ENCODE peak calls at places on chromosomes 6 and 20, in four cellular contexts. X is HepG2, F is IMR-90, K is neural progenitor cell. Y is an unnamed sample.
A peak's percentile ranks its signal among the peaks of the same experiment; 100 is the strongest.

GRCh38 chr20:24894967-24895366 is 54.1 kb upstream of the CST7 start:
- DNase-seq in X (no peak), F (no peak), K (no peak), Y (no peak)

GRCh38 chr6:72500669-72501068 is 121.2 kb upstream of the KCNQ5 start:
- DNase-seq in X (no peak), F (no peak), K (no peak), Y (no peak)

GRCh38 chr6:75450903-75451302 is 42.7 kb downstream of the FILIP1 start:
- DNase-seq in X (no peak), F (no peak), K (no peak), Y (no peak)

GRCh38 chr6:141682391-141682790 is 450.3 kb upstream of the GJE1 start:
- DNase-seq in X (no peak), F (no peak), K (peak; percentile 3), Y (peak; percentile 6)

GRCh38 chr20:37630161-37630560 is 63.7 kb upstream of the CTNNBL1 start:
- DNase-seq in X (no peak), F (no peak), K (no peak), Y (no peak)

GRCh38 chr6:2993755-2994317 is 5.9 kb upstream of the NQO2 start:
- DNase-seq in X (peak; percentile 93), F (no peak), K (no peak), Y (no peak)

GRCh38 chr20:19973920-19974620 is 43.1 kb upstream of the NAA20 start:
- DNase-seq in X (no peak), F (peak; percentile 81), K (no peak), Y (peak; percentile 79)

GRCh38 chr6:40352006-40352405 is 235.2 kb downstream of the LRFN2 start:
- DNase-seq in X (no peak), F (no peak), K (no peak), Y (no peak)

GRCh38 chr6:33905081-33905609 is 101.3 kb upstream of the MLN start:
- DNase-seq in X (no peak), F (no peak), K (no peak), Y (peak; percentile 14)

GRCh38 chr6:9138856-9139426 is 703.6 kb upstream of the SLC35B3 start:
- DNase-seq in X (no peak), F (peak; percentile 28), K (no peak), Y (no peak)

GRCh38 chr6:98576811-98577210 is 257.6 kb upstream of the POU3F2 start:
- DNase-seq in X (no peak), F (no peak), K (no peak), Y (no peak)

GRCh38 chr20:53413188-53413631 is 180.4 kb downstream of the ZNF217 start:
- DNase-seq in X (peak; percentile 83), F (no peak), K (peak; percentile 67), Y (no peak)

GRCh38 chr6:10272591-10272990 is 142.3 kb downstream of the TFAP2A start:
- DNase-seq in X (no peak), F (no peak), K (no peak), Y (no peak)

GRCh38 chr6:20211941-20212391 is 303 bp downstream of the MBOAT1 start:
- DNase-seq in X (no peak), F (no peak), K (peak; percentile 56), Y (no peak)

GRCh38 chr6:7073810-7074525 is 33.8 kb upstream of the RREB1 start:
- DNase-seq in X (no peak), F (no peak), K (no peak), Y (no peak)

GRCh38 chr20:53032021-53033001 is 60.2 kb downstream of the TSHZ2 start:
- DNase-seq in X (no peak), F (peak; percentile 25), K (no peak), Y (peak; percentile 87)

GRCh38 chr20:56986476-56986875 is 280.0 kb downstream of the BMP7 start:
- DNase-seq in X (no peak), F (no peak), K (no peak), Y (no peak)

GRCh38 chr20:62356948-62357667 is 10.0 kb downstream of the LAMA5 start:
- DNase-seq in X (no peak), F (peak; percentile 66), K (no peak), Y (peak; percentile 58)

GRCh38 chr6:34342247-34342646 is 50.2 kb downstream of the NUDT3 start:
- DNase-seq in X (no peak), F (no peak), K (no peak), Y (no peak)

GRCh38 chr20:37797669-37798175 is 103.9 kb downstream of the CTNNBL1 start:
- DNase-seq in X (no peak), F (no peak), K (no peak), Y (no peak)

GRCh38 chr6:137781639-137782038 is 85.4 kb upstream of the TNFAIP3 start:
- DNase-seq in X (no peak), F (no peak), K (no peak), Y (no peak)

GRCh38 chr6:137779982-137780381 is 87.1 kb upstream of the TNFAIP3 start:
- DNase-seq in X (no peak), F (no peak), K (no peak), Y (no peak)

GRCh38 chr6:137777299-137778075 is 89.6 kb upstream of the TNFAIP3 start:
- DNase-seq in X (no peak), F (no peak), K (no peak), Y (no peak)

GRCh38 chr6:137782166-137783039 is 84.7 kb upstream of the TNFAIP3 start:
- DNase-seq in X (peak; percentile 56), F (no peak), K (no peak), Y (no peak)

GRCh38 chr6:137780447-137781034 is 86.5 kb upstream of the TNFAIP3 start:
- DNase-seq in X (no peak), F (peak; percentile 63), K (no peak), Y (no peak)
- H2AFZ ChIP-seq in X (peak overlapping the region; percentile 23), F (peak overlapping the region; percentile 18), K (peak overlapping the region; percentile 12), Y (no peak overlapping the region)

GRCh38 chr6:142940487-142940886 is 4.5 kb downstream of the HIVEP2 start:
- DNase-seq in X (no peak), F (peak; percentile 73), K (no peak), Y (no peak)
- H3K4me1 ChIP-seq in X (peaks cover 28% of the 10 kb centered on the region), F (peaks cover 8% of the 10 kb centered on the region), K (no peaks in the 10 kb centered on the region), Y (peaks cover 12% of the 10 kb centered on the region)

DNA sequence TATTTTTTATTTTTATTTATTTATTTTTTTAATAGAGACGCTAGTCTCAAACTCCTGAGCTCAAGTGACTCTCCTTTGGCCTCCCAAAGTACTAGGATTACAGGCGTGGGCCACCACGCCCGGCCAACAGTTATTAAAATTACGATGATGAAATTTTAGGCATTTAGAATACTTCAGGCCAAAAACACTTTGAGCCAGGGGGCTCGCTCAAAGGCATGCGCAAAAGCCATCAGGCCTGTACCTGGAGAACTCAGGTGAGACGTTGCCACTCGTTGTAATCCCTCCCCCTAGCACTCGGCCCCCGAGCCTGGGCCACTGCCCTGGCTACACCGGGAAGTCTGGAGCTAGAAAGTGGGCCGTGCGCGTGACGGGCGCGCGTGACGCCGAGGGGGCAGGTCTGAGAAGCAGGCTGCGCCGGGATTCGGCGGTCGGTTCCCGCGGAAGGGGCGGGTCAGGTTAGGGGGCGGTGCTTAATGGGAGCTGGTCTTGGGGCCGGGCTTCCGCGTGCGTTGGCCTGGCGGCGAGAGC is 337 bp upstream of the CBFA2T2 start:
- DNase-seq in X (peak; percentile 97), F (peak; percentile 95), K (no peak), Y (peak; percentile 96)
- H2AFZ ChIP-seq in X (peak overlapping the region; percentile 51), F (peak overlapping the region; percentile 89), K (peak overlapping the region; percentile 74), Y (peak overlapping the region; percentile 88)

GRCh38 chr20:50571466-50571865 is 61.3 kb downstream of the PTPN1 start:
- DNase-seq in X (no peak), F (no peak), K (no peak), Y (no peak)
- H3K4me1 ChIP-seq in X (peaks cover 8% of the 10 kb centered on the region), F (peaks cover 15% of the 10 kb centered on the region), K (no peaks in the 10 kb centered on the region), Y (no peaks in the 10 kb centered on the region)

GRCh38 chr6:43901330-43902230 is 131.6 kb downstream of the VEGFA start:
- DNase-seq in X (no peak), F (no peak), K (no peak), Y (no peak)
- H2AFZ ChIP-seq in X (peak overlapping the region; percentile 50), F (no peak overlapping the region), K (no peak overlapping the region), Y (no peak overlapping the region)

DNA sequence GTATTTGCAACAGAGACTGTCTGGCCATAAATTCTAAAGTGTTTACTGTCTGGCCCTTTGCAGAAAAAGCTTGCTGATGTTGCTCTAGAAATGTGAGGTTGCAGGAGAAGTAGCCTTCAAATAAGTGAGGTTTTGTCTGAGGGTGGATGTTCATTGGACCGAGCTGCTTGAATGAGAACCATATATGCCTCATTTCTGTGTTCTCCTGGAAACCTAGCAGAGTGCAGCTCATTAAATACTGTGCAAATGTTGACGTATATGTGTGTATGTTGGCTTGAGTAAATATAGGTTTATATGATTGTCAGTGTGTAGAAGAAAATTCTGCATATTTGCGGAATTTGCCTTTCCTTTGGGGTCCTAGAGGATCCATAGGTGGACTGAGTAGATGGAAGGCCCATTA is 39.0 kb downstream of the CHMP4B start:
- DNase-seq in X (no peak), F (no peak), K (no peak), Y (no peak)
- H3K4me1 ChIP-seq in X (peaks cover 14% of the 10 kb centered on the region), F (peaks cover 5% of the 10 kb centered on the region), K (peaks cover 3% of the 10 kb centered on the region), Y (no peaks in the 10 kb centered on the region)

DNA sequence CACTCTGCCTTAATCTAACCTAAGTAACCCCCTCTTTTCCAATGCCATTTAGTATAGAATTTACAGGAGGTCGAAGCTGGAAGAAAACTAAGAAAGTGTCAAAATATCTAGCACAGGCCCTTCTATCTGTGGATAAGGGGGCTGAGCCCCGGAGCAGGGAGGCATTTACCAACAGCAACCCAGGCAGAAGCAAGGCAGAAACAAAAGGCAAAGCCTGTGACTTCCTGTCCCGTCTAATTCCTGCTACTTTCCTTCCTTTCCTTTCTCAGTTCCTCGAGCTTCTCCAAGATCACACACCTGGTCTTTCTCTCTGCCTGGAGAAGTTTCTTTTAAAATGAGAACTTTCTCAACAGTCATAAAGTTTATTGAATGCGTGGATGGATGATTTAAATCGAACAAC is 146.0 kb downstream of the FOXA2 start:
- DNase-seq in X (no peak), F (no peak), K (peak; percentile 51), Y (no peak)
- H2AFZ ChIP-seq in X (no peak overlapping the region), F (no peak overlapping the region), K (peak overlapping the region; percentile 7), Y (peak overlapping the region; percentile 33)

GRCh38 chr20:35661908-35662307 is 2.8 kb downstream of the CPNE1 start:
- DNase-seq in X (no peak), F (no peak), K (no peak), Y (no peak)
- H3K4me1 ChIP-seq in X (peaks cover 64% of the 10 kb centered on the region), F (peaks cover 4% of the 10 kb centered on the region), K (peaks cover 26% of the 10 kb centered on the region), Y (peaks cover 30% of the 10 kb centered on the region)